ENCODE peak calls at places on chromosomes 5 and 9, in four cellular contexts. W is amniotic stem cell; L is stimulated activated CD4-positive, alpha-beta T cell treated with anti-CD3 and anti-CD28 coated beads, Interleukin-4, amount 100 ng/mL, for 48 hours; M is spleen. B is an unnamed sample.

GRCh38 chr5:89377752-89378455 is 494.9 kb upstream of the MEF2C start:
- DNase-seq in W (no peak), L (no peak), M (no peak), B (no peak)

GRCh38 chr9:129175825-129176633 is 2.0 kb downstream of the IER5L start:
- DNase-seq in W (peak), L (peak), M (peak), B (peak)

GRCh38 chr9:27150758-27151431 is 41.9 kb downstream of the TEK start:
- DNase-seq in W (no peak), L (no peak), M (no peak), B (no peak)

GRCh38 chr9:14433841-14434511 is 120.0 kb upstream of the NFIB start:
- DNase-seq in W (peak), L (no peak), M (no peak), B (peak)

GRCh38 chr5:69512740-69513260 is 20.2 kb downstream of the OCLN start:
- DNase-seq in W (peak), L (no peak), M (no peak), B (no peak)

GRCh38 chr5:156934450-156935211 is 28.4 kb downstream of the TIMD4 start:
- DNase-seq in W (no peak), L (peak), M (no peak), B (peak)

GRCh38 chr9:126051446-126052130 is 275.0 kb upstream of the MVB12B start:
- DNase-seq in W (no peak), L (no peak), M (peak), B (no peak)

GRCh38 chr5:40958811-40959210 is 49.5 kb downstream of the C7 start:
- DNase-seq in W (no peak), L (no peak), M (no peak), B (no peak)

GRCh38 chr9:121819511-121820231 is 168.2 kb downstream of the DAB2IP start:
- DNase-seq in W (no peak), L (no peak), M (no peak), B (no peak)

GRCh38 chr5:86837610-86838009 is 219.9 kb downstream of the COX7C start:
- DNase-seq in W (no peak), L (no peak), M (no peak), B (no peak)

GRCh38 chr5:128965638-128966302 is 482 bp downstream of the SLC27A6 start:
- DNase-seq in W (no peak), L (no peak), M (peak), B (no peak)

GRCh38 chr9:91690540-91691249 is 259.3 kb downstream of the ROR2 start:
- DNase-seq in W (no peak), L (no peak), M (no peak), B (no peak)

GRCh38 chr5:108353087-108353486 is 28.8 kb downstream of the FBXL17 start:
- DNase-seq in W (no peak), L (no peak), M (no peak), B (no peak)

GRCh38 chr5:172528440-172528839 is 74.1 kb upstream of the SH3PXD2B start:
- DNase-seq in W (no peak), L (no peak), M (no peak), B (no peak)

GRCh38 chr5:171709930-171710329 is 75.7 kb upstream of the SMIM23 start:
- DNase-seq in W (no peak), L (no peak), M (no peak), B (no peak)

GRCh38 chr5:89083791-89084190 is 200.8 kb upstream of the MEF2C start:
- DNase-seq in W (no peak), L (no peak), M (no peak), B (no peak)

GRCh38 chr5:162119801-162120200 is 52.2 kb downstream of the GABRG2 start:
- DNase-seq in W (no peak), L (no peak), M (no peak), B (no peak)

GRCh38 chr5:98069876-98070512 is 703.5 kb upstream of the RGMB start:
- DNase-seq in W (no peak), L (no peak), M (no peak), B (no peak)

GRCh38 chr9:93361995-93362394 is 89.5 kb upstream of the FAM120A start:
- DNase-seq in W (no peak), L (no peak), M (no peak), B (no peak)

GRCh38 chr5:32501623-32502022 is 57.1 kb upstream of the ZFR start:
- DNase-seq in W (no peak), L (no peak), M (no peak), B (no peak)

GRCh38 chr5:157130933-157131332 is 11.7 kb downstream of the MED7 start:
- DNase-seq in W (no peak), L (no peak), M (no peak), B (no peak)

GRCh38 chr5:79418276-79418675 is 95.7 kb downstream of the HOMER1 start:
- DNase-seq in W (no peak), L (no peak), M (no peak), B (no peak)

GRCh38 chr9:83554278-83554677 is 16.1 kb upstream of the FRMD3 start:
- DNase-seq in W (no peak), L (no peak), M (no peak), B (no peak)

GRCh38 chr5:27818888-27819287 is 780.5 kb upstream of the CDH9 start:
- DNase-seq in W (no peak), L (no peak), M (no peak), B (no peak)

GRCh38 chr5:68242743-68243142 is 27.2 kb downstream of the PIK3R1 start:
- DNase-seq in W (no peak), L (no peak), M (no peak), B (no peak)

GRCh38 chr9:123266655-123267421 is 1.5 kb downstream of the STRBP start:
- DNase-seq in W (no peak), L (no peak), M (no peak), B (no peak)

GRCh38 chr5:99865159-99865558 is 670.0 kb upstream of the FAM174A start:
- DNase-seq in W (no peak), L (no peak), M (no peak), B (no peak)

GRCh38 chr5:58314356-58315045 is 145.4 kb downstream of the PLK2 start:
- DNase-seq in W (no peak), L (no peak), M (no peak), B (no peak)

B was measured in frontal cortex.